ENCODE peak calls at places on chromosomes 13 and 19, in four cellular contexts. A is pancreas, K is LNCaP clone FGC, B is mesothelial cell of epicardium. L is an unnamed sample.

GRCh38 chr19:42066075-42066754 is 3.8 kb downstream of the GRIK5 start:
- DNase-seq in K (no peak), A (no peak), B (no peak), L (no peak)

GRCh38 chr19:35641515-35642151 is at the start of gene ETV2:
- DNase-seq in A (no peak), B (no peak), K (no peak), L (peak)

GRCh38 chr19:55647732-55648656 is at the start of gene CCDC106:
- DNase-seq in A (peak), K (no peak), B (peak), L (peak)

GRCh38 chr13:105638446-105638845 is 897.0 kb downstream of the EFNB2 start:
- DNase-seq in K (no peak), A (no peak), B (no peak), L (no peak)

GRCh38 chr19:3969435-3970312 is 1.2 kb downstream of the DAPK3 start:
- DNase-seq in K (no peak), B (peak), A (no peak), L (no peak)

GRCh38 chr13:76991432-76991795 is 467 bp upstream of the CLN5 start:
- DNase-seq in K (no peak), A (no peak), B (no peak), L (peak)

GRCh38 chr13:93903909-93904308 is 575.6 kb downstream of the DCT start:
- DNase-seq in K (no peak), B (no peak), A (no peak), L (no peak)

GRCh38 chr19:16062789-16063188 is 13.5 kb upstream of the TPM4 start:
- DNase-seq in K (no peak), B (no peak), A (no peak), L (peak)

GRCh38 chr13:111115841-111116500 is 861 bp downstream of the ARHGEF7 start:
- DNase-seq in B (no peak), K (no peak), A (no peak), L (no peak)

GRCh38 chr19:19643158-19644053 is at the start of gene GMIP:
- DNase-seq in B (peak), K (no peak), A (peak), L (peak)

GRCh38 chr13:28459911-28460310 is 35.0 kb downstream of the FLT1 start:
- DNase-seq in B (no peak), A (no peak), K (peak), L (no peak)

GRCh38 chr19:17515408-17516149 is 4.1 kb downstream of the PGLS start:
- DNase-seq in A (no peak), K (no peak), B (no peak), L (no peak)

GRCh38 chr19:53463263-53463662 is 4.3 kb upstream of the ZNF813 start:
- DNase-seq in A (no peak), K (no peak), B (no peak), L (no peak)

GRCh38 chr13:33204130-33204927 is 81.2 kb downstream of the STARD13 start:
- DNase-seq in B (peak), A (no peak), K (no peak), L (no peak)

GRCh38 chr19:51282335-51282734 is 29.1 kb upstream of the IGLON5 start:
- DNase-seq in A (no peak), B (no peak), K (no peak), L (no peak)

GRCh38 chr13:50085063-50085462 is 69.8 kb downstream of the KCNRG start:
- DNase-seq in A (no peak), K (no peak), B (no peak), L (no peak)

GRCh38 chr19:21256722-21257121 is 72.5 kb downstream of the ZNF708 start:
- DNase-seq in B (no peak), A (no peak), K (peak), L (no peak)

GRCh38 chr13:112124100-112124499 is 57.2 kb downstream of the SOX1 start:
- DNase-seq in A (no peak), B (no peak), K (no peak), L (no peak)

GRCh38 chr19:16951529-16951928 is 62.7 kb downstream of the F2RL3 start:
- DNase-seq in B (no peak), A (no peak), K (no peak), L (peak)

GRCh38 chr19:42207767-42208259 is 9.7 kb downstream of the DEDD2 start:
- DNase-seq in K (no peak), B (no peak), A (no peak), L (no peak)

GRCh38 chr13:27018882-27019281 is 152.7 kb downstream of the USP12 start:
- DNase-seq in K (no peak), A (no peak), B (no peak), L (no peak)

GRCh38 chr19:48737360-48737998 is 2.9 kb downstream of the RASIP1 start:
- DNase-seq in A (peak), K (no peak), B (no peak), L (no peak)

GRCh38 chr19:48734625-48735024 is 5.8 kb downstream of the RASIP1 start:
- DNase-seq in B (no peak), K (no peak), A (no peak), L (no peak)

GRCh38 chr19:48738557-48739399 is 1.6 kb downstream of the RASIP1 start:
- DNase-seq in A (peak), B (peak), K (peak), L (peak)

GRCh38 chr19:48731452-48731851 is 9.0 kb downstream of the RASIP1 start:
- DNase-seq in B (no peak), K (no peak), A (no peak), L (no peak)

GRCh38 chr19:48735031-48735615 is 5.3 kb downstream of the RASIP1 start:
- DNase-seq in B (no peak), K (no peak), A (no peak), L (no peak)
- TF ChIP-seq CTCF in B (no peak), K (no peak), A (no peak), L (no peak)

DNA sequence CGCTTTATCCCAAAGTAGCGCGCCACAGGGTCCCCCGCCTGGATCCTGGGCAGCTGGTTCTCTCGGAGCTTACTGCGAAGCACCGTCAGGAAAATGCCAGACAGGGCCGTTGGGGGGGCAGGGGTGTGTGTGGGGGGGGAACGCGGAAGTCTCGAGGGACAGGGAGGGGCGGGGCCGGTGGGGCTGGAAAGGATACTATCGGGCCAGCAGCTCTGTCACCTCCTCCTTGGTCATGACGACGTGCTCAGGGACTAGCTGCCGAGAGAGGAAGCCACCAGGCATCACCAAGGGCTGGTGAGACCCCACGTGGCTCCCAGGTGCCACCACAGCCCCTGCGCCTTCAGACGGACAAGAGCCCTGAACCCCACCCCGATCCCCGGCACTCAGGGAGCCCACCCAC is 5.3 kb downstream of the POLR2E start:
- DNase-seq in B (no peak), A (peak), K (no peak), L (no peak)
- TF ChIP-seq CTCF in B (no peak), A (no peak), K (no peak), L (no peak)

GRCh38 chr13:30796132-30796832 is 60.9 kb downstream of the ALOX5AP start:
- DNase-seq in A (no peak), K (no peak), B (no peak), L (no peak)
- TF ChIP-seq CTCF in A (no peak), K (no peak), B (no peak), L (no peak)

DNA sequence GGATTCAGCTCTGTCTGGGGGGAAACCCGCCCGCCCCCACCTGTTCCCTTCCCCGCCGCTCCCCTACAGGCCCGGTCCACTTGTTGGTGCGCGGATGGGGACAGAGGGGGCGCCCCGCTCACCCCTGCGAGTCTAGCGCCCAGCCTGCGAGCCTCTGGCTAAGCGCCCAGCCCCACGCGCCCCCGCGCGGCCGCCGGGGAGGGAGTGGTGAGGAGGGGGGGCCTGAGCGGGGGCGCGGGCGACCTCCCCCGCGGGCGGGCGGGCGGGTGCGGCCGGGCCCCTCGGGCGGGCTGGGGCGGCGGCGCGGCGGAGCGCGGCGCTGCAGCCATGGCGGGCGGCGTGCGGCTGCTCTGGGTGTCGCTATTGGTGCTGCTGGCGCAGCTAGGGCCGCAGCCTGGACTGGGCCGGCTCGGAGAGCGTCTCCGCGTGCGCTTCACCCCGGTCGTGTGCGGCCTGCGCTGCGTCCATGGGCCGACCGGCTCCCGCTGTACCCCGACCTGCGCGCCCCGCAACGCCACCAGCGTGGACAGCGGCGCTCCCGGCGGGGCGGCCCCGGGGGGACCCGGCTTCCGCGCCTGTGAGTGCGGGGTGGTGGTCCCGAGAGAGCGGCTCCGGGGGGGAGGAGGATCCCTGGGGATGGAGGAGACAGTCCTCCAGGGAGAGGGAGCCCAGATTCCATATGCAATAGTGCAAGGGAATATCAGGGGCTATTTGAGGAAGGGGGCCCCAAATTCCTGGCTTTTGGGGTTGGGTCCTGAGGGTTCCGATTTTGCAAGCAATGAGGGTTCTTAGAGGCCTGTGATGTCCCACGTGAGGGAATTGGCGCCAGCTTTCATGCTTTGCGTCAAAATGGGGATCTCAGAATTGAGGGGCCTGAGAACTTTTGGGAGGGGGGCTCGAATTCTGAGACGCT is at the start of gene LTBP4:
- DNase-seq in K (no peak), B (no peak), A (peak), L (no peak)
- TF ChIP-seq CTCF in K (peak), B (no peak), A (no peak), L (peak)

DNA sequence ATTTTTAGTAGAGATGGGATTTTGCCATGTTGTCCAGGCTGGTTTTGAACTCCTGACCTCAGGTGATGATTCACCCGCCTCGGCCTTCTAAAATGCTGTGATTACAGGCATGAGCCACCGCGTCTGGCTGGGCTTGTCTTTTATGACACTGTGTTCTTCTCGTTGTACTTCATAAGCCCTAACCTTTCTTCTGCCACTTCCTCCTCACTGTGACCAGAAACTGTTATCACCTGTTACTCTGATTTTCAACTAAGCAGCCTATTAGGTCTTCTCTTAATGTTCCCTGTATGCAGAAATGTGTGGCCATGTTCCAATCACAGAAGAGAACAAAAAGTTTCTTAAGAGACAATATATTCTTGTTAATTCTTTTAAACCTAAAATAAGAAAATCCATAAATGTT is 16.4 kb downstream of the ZNF790 start:
- DNase-seq in A (no peak), K (no peak), B (no peak), L (no peak)
- TF ChIP-seq CTCF in A (no peak), K (no peak), B (no peak), L (no peak)

GRCh38 chr13:40992678-40993077 is 26.4 kb downstream of the ELF1 start:
- DNase-seq in A (no peak), K (no peak), B (no peak), L (no peak)
- TF ChIP-seq CTCF in A (no peak), K (peak), B (no peak), L (peak)

GRCh38 chr19:29785955-29786589 is 25.7 kb upstream of the CCNE1 start:
- DNase-seq in K (no peak), B (no peak), A (no peak), L (peak)
- TF ChIP-seq CTCF in K (peak), B (no peak), A (no peak), L (peak)

GRCh38 chr13:71674776-71675352 is 192.1 kb downstream of the DACH1 start:
- DNase-seq in B (no peak), A (no peak), K (no peak), L (no peak)
- TF ChIP-seq CTCF in B (no peak), A (no peak), K (no peak), L (no peak)

GRCh38 chr13:44116562-44117315 is 237.0 kb downstream of the LACC1 start:
- DNase-seq in K (no peak), A (no peak), B (no peak), L (no peak)
- TF ChIP-seq CTCF in K (no peak), A (no peak), B (no peak), L (no peak)

L was measured in GM13976.